ENCODE peak calls at places on chromosomes 3 and 15, in five cellular contexts. H is HepG2, Y is NT2/D1, E is GM12878, B is H1. Z is an unnamed sample.

GRCh38 chr3:104368760-104369159 is 997.9 kb upstream of the ALCAM start:
- DNase-seq in H (no peak), B (no peak), Y (no peak), E (no peak), Z (no peak)

GRCh38 chr15:74499366-74499765 is 38.4 kb upstream of the UBL7 start:
- DNase-seq in H (no peak), E (no peak), Y (no peak), B (no peak), Z (no peak)

GRCh38 chr15:74889882-74890768 is at the start of gene MPI:
- DNase-seq in Y (peak), E (no peak), B (peak), H (peak), Z (peak)

GRCh38 chr3:119542168-119542767 is 17.1 kb downstream of the CD80 start:
- DNase-seq in Y (no peak), E (no peak), H (no peak), B (no peak), Z (no peak)

GRCh38 chr3:78497025-78497424 is 1270.8 kb downstream of the ROBO1 start:
- DNase-seq in E (no peak), H (no peak), Y (no peak), B (no peak), Z (no peak)

GRCh38 chr3:58938057-58938456 is 111.8 kb downstream of the CFAP20DC start:
- DNase-seq in B (no peak), Y (no peak), H (no peak), E (no peak), Z (no peak)

GRCh38 chr15:42547926-42548257 is 701 bp downstream of the LRRC57 start:
- DNase-seq in Y (peak), B (no peak), H (peak), E (no peak), Z (no peak)

GRCh38 chr15:66080791-66081475 is 172.6 kb downstream of the MEGF11 start:
- DNase-seq in B (peak), Y (no peak), E (no peak), H (peak), Z (no peak)

GRCh38 chr15:47466357-47466756 is 250.9 kb upstream of the SEMA6D start:
- DNase-seq in E (no peak), Y (no peak), B (no peak), H (no peak), Z (no peak)

GRCh38 chr3:198080521-198081384 is 120.7 kb downstream of the LMLN start:
- DNase-seq in Y (peak), B (peak), H (peak), E (no peak), Z (peak)

GRCh38 chr3:171183042-171183441 is 156.5 kb upstream of the SLC2A2 start:
- DNase-seq in Y (no peak), E (no peak), H (peak), B (no peak), Z (no peak)

GRCh38 chr3:151562901-151563300 is 102.0 kb upstream of the IGSF10 start:
- DNase-seq in E (no peak), B (no peak), Y (no peak), H (no peak), Z (no peak)

GRCh38 chr15:72486144-72486543 is 12.0 kb downstream of the ARIH1 start:
- DNase-seq in Y (no peak), E (no peak), B (no peak), H (no peak), Z (no peak)
- TF ChIP-seq SUZ12 in Y (no peak), E (no peak), B (no peak), H (no peak), Z (no peak)

DNA sequence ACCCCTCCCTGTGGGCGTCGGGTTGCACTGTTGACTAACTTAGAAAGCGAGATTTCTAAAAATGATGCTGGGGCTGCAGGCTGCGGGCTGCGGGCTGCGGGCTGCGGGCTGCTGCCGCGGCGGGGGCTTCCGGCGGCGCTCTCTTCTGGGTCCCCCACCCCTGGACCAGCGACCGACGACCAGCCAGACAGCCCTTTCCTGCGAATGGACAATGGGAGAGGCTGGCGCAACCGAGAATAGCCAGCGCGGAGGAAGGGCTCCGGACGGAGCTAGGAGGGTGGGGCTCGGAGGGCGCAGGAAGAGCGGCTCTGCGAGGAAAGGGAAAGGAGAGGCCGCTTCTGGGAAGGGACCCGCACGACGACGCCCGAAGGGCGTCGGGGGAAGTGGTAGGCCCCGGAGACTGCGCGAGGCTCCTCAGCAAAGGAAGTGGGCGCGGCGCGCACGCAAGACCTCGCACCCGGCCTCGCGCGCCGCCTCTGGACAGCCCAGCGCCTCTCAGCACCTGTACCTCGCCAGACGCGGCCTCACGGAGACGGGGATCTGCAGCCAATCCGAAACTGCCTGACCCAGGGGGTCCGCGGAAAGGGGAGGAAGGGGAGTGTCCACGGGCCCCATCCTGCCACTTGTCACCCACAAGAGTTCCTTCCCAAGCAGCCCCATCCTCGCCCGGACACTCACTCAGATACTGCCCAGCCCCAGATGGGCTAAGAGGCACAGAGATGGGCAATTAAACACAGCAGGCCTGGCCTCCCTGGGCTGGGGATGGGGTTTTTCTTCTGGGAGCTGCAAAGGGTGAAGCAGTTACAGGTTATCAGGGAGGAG is 70.7 kb downstream of the SLC12A8 start:
- DNase-seq in H (no peak), E (no peak), Y (no peak), B (peak), Z (no peak)
- TF ChIP-seq SUZ12 in H (no peak), E (no peak), Y (no peak), B (peak), Z (no peak)

GRCh38 chr3:156483426-156483825 is 71.5 kb downstream of the SSR3 start:
- DNase-seq in B (no peak), H (no peak), E (peak), Y (no peak), Z (no peak)
- TF ChIP-seq SUZ12 in B (no peak), H (no peak), E (no peak), Y (no peak), Z (no peak)

GRCh38 chr3:142087676-142088075 is 61.7 kb downstream of the TFDP2 start:
- DNase-seq in B (no peak), E (no peak), Y (no peak), H (no peak), Z (no peak)
- TF ChIP-seq SUZ12 in B (no peak), E (no peak), Y (no peak), H (no peak), Z (no peak)

GRCh38 chr3:66073464-66074141 is 34.9 kb upstream of the MAGI1 start:
- DNase-seq in Y (no peak), E (no peak), B (no peak), H (peak), Z (no peak)

GRCh38 chr3:66080167-66080566 is 41.4 kb upstream of the MAGI1 start:
- DNase-seq in E (no peak), Y (no peak), H (no peak), B (no peak), Z (no peak)

GRCh38 chr3:66076861-66077495 is 38.3 kb upstream of the MAGI1 start:
- DNase-seq in B (no peak), E (no peak), H (no peak), Y (no peak), Z (no peak)

GRCh38 chr3:66077973-66078372 is 39.3 kb upstream of the MAGI1 start:
- DNase-seq in E (no peak), H (no peak), Y (no peak), B (no peak), Z (no peak)

DNA sequence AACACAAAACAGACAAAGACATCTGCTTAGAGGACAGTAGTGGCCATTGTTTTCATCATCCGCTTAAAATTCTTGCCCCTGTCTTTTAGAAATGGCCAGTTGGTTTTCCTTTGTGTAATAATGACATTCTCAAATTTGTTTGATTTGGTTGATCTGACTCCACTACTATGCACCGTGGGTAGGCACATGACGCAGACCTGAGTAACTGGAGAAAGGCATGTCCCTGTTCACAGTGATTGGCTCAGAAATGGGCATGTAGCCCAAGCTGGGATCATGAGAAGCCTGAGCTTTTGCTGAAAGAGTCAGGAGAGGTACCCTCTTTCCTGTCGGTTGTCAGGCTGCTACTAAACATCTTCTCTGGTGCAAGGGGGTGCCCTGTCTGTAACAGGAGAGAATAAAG is 36.6 kb upstream of the MAGI1 start:
- DNase-seq in B (no peak), E (no peak), Y (no peak), H (peak), Z (no peak)
- TF ChIP-seq SUZ12 in B (no peak), E (no peak), Y (no peak), H (no peak), Z (no peak)

GRCh38 chr3:29486087-29486486 is 205.2 kb downstream of the RBMS3 start:
- DNase-seq in E (peak), H (no peak), Y (no peak), B (no peak), Z (no peak)

GRCh38 chr3:29484633-29485032 is 203.8 kb downstream of the RBMS3 start:
- DNase-seq in Y (no peak), E (no peak), B (no peak), H (no peak), Z (no peak)

GRCh38 chr3:29486917-29487316 is 206.0 kb downstream of the RBMS3 start:
- DNase-seq in H (no peak), Y (no peak), B (no peak), E (no peak), Z (no peak)

GRCh38 chr3:29493109-29493508 is 212.2 kb downstream of the RBMS3 start:
- DNase-seq in E (no peak), H (no peak), Y (no peak), B (no peak), Z (no peak)

DNA sequence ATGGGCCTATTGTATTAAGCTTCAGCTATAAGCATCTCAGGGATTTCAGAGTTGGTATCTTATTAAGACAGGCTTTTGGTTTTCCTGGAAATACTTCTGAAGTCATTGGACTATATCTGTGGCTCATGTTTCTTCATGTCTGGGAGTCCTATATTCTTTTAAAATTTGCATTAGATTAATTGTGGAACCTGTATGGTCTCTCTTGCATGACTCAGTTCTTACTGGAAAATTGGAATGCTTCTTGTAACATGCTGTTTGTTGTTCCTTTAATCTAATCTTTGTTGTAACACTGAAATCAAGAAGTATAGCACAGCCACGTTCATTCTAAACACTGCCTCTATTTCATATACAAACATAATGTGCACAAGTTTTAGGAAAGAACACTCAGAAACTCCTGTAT is 208.1 kb downstream of the RBMS3 start:
- DNase-seq in E (no peak), B (no peak), Y (no peak), H (no peak), Z (no peak)
- TF ChIP-seq SUZ12 in E (no peak), B (no peak), Y (no peak), H (no peak), Z (no peak)

DNA sequence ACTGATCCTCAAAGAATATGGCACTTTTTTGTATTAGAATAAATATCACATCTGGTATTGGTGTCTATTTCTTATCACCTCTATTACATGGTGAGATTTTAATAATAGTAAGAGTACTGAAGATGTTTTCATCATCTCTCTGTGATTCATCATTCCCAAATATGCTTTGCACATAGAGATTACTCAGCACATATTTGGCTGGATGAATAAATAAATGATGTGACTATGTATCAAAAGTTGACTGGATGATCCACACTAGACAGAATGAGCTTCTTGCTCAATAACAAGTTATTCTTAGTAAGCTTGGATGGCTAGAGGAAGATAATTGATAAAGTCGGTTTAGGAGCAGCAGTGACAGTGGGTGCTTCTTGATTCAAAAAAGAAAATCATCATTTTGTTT is 105.0 kb upstream of the OSTN start:
- DNase-seq in E (no peak), H (no peak), B (no peak), Y (no peak), Z (no peak)
- TF ChIP-seq SUZ12 in E (no peak), H (no peak), B (no peak), Y (no peak), Z (no peak)